ENCODE peak calls at places on chromosomes 6 and 20, in eight cellular contexts. N, Z, S, K, U, P, Y and J are unnamed samples. For H3K27me3, the result is how much of the 10 kb centered on the place peaks cover.

GRCh38 chr6:131787955-131788712 is 19.7 kb upstream of the ENPP1 start:
- DNase-seq in N (no peak), Z (no peak), S (peak), K (no peak), U (no peak), P (no peak), Y (no peak), J (no peak)

GRCh38 chr20:36836591-36837329 is 39.2 kb upstream of the TLDC2 start:
- DNase-seq in N (peak), Z (peak), S (peak), K (no peak), U (no peak), P (peak), Y (no peak), J (no peak)

GRCh38 chr20:53847118-53847842 is 223.1 kb downstream of the BCAS1 start:
- DNase-seq in N (no peak), Z (no peak), S (no peak), K (no peak), U (no peak), P (no peak), Y (no peak), J (no peak)

GRCh38 chr6:128118401-128118800 is 217.5 kb upstream of the THEMIS start:
- DNase-seq in N (no peak), Z (peak), S (peak), K (no peak), U (no peak), P (no peak), Y (no peak), J (no peak)

GRCh38 chr6:129031051-129031599 is 148.2 kb downstream of the LAMA2 start:
- DNase-seq in N (no peak), Z (no peak), S (peak), K (no peak), U (no peak), P (no peak), Y (no peak), J (no peak)

GRCh38 chr6:159977242-159978214 is 8.6 kb downstream of the IGF2R start:
- DNase-seq in N (no peak), Z (no peak), S (peak), K (peak), U (peak), P (peak), Y (no peak), J (no peak)

GRCh38 chr20:12660918-12661317 is 347.9 kb upstream of the SPTLC3 start:
- DNase-seq in N (no peak), Z (no peak), S (no peak), K (no peak), U (no peak), P (no peak), Y (no peak), J (no peak)

GRCh38 chr6:156197513-156197912 is 579.7 kb upstream of the ARID1B start:
- DNase-seq in N (no peak), Z (peak), S (no peak), K (no peak), U (no peak), P (no peak), Y (no peak), J (no peak)

DNA sequence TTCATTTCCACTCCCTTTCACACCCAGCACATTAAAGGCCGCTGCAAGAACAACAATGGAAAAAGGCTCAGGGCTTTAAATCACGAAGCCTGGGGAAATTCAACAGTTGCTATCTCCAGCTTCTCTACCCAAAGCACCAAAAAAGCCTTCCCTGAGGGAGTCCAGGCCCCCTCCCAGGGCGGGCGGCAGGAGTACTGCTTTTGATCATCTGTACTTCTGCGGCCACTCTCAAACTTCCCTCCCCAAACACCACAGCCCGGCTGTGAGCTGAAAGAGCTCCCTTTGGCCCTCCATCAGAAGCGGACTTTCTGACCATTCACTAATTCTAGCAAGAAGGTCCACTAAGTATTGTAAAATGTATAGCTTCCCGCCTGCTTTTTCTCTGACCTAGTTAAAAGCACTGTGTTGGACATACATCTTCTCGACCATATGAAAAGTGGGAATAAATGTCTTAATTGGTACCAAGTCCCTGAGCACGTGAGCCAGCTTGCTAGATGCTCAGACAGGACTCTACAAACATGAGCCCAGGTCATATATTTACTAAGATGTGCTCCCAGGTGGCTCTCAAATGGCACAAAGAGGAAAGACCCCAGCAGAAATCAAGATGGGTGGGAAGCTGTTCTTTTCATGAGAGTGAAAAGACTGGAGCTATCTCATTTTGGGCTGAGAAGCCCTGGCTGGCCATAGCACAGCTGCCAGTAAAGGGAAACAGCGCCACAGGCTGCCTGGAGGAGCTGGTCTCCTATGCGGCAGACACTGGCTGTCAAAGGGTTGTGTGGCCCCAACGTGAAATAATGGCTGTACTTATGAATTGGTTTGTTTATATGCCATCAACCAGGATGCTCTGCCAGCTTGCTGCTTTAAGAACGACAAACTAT is 58.6 kb downstream of the GFOD1 start:
- DNase-seq in N (no peak), Z (no peak), S (no peak), K (no peak), U (no peak), P (no peak), Y (no peak), J (no peak)
- TF ChIP-seq CTCF in N (no peak), Z (no peak), S (no peak), K (no peak), U (no peak), P (no peak), Y (no peak), J (no peak)

GRCh38 chr20:46357030-46357514 is 48.8 kb upstream of the CDH22 start:
- DNase-seq in N (no peak), Z (peak), S (no peak), K (peak), U (no peak), P (peak), Y (no peak), J (no peak)
- TF ChIP-seq POLR2A in N (no peak), Z (no peak), S (no peak), K (no peak), U (no peak), P (no peak), Y (no peak), J (no peak)

DNA sequence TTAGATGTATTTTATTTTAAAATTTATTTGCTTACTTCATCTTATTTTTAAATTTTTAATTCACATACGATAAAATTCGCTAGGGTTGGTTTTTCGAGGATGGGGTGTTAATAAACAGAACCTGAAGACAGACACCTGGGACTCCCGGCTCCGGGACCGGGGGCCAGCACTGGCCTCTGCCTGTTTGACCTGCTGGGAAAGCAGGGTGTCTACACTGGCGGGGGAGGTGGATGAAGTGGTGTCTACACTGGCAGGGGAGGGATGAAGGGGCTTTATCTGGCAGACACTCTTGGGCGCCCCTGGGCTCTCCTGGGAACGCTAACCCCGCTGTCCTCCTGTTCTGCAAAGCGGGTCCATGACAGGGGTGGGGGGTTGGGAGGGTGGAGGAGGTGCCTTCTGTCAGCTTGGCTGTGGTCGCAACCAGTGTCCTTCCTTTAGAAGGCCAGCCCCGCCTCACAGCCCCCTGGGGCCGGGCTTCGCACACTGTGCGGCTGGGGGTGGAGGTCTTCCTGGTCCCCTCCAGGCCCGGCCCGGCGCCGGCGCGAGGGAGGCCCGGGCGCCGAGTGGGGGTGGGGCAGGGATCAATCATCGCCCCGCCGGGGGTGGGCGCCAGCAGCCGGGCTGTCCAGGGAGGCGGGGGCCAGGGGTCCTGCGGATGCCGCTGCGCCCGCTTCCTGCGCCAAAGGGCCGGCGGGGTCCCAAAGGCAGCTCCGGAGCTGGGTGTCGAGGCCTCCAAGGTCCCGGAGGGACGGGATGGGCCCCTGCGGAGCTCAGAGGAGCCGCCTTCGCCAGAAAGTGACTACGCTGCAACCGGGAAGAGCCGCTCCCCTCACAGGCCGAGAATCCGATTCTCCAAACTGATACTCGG is 1.8 kb downstream of the GATA5 start:
- DNase-seq in N (peak), Z (no peak), S (no peak), K (no peak), U (no peak), P (no peak), Y (no peak), J (no peak)
- H3K27me3 ChIP-seq in N (under half), Z (under half), S (half or more), K (under half), U (half or more), P (under half), Y (half or more), J (under half)

GRCh38 chr20:22248052-22248667 is 336.2 kb downstream of the FOXA2 start:
- DNase-seq in N (no peak), Z (peak), S (no peak), K (no peak), U (no peak), P (no peak), Y (no peak), J (no peak)
- TF ChIP-seq CTCF in N (peak), Z (peak), S (peak), K (no peak), U (no peak), P (no peak), Y (no peak), J (peak)

GRCh38 chr6:109922851-109923250 is 55.3 kb upstream of the GPR6 start:
- DNase-seq in N (no peak), Z (no peak), S (no peak), K (no peak), U (no peak), P (no peak), Y (no peak), J (no peak)
- TF ChIP-seq POLR2A in N (no peak), Z (no peak), S (no peak), K (no peak), U (no peak), P (no peak), Y (no peak), J (no peak)

DNA sequence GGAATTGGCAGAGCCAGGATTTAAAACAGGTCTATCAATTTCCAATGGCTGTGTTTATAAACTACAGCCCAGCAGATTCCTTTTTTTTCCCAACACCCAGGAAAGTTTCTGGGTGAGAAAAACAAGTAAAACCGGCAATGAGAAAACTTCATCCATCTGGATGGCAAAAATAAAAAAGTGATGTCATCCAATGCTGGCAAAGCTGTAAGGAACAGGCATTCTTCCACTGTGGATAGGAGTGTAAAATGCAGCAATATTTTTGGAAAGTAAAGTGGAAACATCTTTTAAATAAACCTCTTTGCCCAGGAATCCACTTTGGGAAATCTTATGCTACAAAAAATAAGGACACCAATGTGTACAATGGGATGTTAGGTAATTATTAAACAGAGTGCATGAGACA is 102.1 kb upstream of the NT5E start:
- DNase-seq in N (no peak), Z (no peak), S (no peak), K (no peak), U (no peak), P (no peak), Y (no peak), J (no peak)
- H3K27me3 ChIP-seq in N (under half), Z (under half), S (under half), K (under half), U (under half), P (under half), Y (under half), J (under half)

DNA sequence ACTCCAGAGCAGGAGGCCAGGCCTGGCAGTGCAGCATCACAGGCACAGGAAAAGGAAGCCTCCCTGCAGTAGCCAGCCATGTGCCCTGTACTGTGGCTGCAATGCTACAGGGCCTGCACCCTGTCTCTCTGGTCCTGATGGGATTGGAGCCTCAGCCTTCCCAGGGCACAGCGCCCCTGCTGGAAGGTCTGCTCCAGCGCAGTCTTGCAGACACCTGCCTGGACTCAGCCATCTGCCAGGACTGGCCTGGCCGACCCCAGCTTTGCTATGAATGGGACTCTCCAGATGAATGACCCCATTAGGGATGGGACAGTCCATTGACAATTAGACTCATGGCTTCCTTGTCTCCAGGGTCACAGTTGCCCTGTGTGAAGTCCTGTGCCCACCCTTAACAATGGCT is 251.6 kb downstream of the ERMARD start:
- DNase-seq in N (no peak), Z (no peak), S (no peak), K (no peak), U (no peak), P (no peak), Y (no peak), J (no peak)
- TF ChIP-seq CTCF in N (no peak), Z (peak), S (no peak), K (no peak), U (no peak), P (no peak), Y (no peak), J (no peak)

GRCh38 chr20:50744143-50744792 is 12.9 kb downstream of the PARD6B start:
- DNase-seq in N (peak), Z (peak), S (peak), K (peak), U (peak), P (peak), Y (no peak), J (no peak)
- TF ChIP-seq POLR2A in N (peak), Z (no peak), S (no peak), K (no peak), U (no peak), P (no peak), Y (no peak), J (no peak)